ENCODE peak calls at places on chromosomes 2 and 18, in seven cellular contexts. D, P, L, Q, A, W and I are unnamed samples.

GRCh38 chr2:117411983-117412382 is 402.5 kb upstream of the DDX18 start:
- DNase-seq in D (no peak), P (no peak), L (no peak), Q (peak; percentile 10), A (no peak), W (no peak), I (no peak)

GRCh38 chr2:30348825-30349224 is 98.2 kb upstream of the LCLAT1 start:
- DNase-seq in D (no peak), P (no peak), L (no peak), Q (no peak), A (no peak), W (no peak), I (no peak)

GRCh38 chr2:185771396-185771795 is 32.8 kb downstream of the FSIP2 start:
- DNase-seq in D (no peak), P (no peak), L (no peak), Q (no peak), A (no peak), W (no peak), I (no peak)

GRCh38 chr2:209472871-209473270 is 49.0 kb downstream of the MAP2 start:
- DNase-seq in D (no peak), P (no peak), L (no peak), Q (no peak), A (no peak), W (peak; percentile 7), I (no peak)

GRCh38 chr2:7133521-7133920 is 216.3 kb downstream of the RNF144A start:
- DNase-seq in D (no peak), P (no peak), L (no peak), Q (no peak), A (no peak), W (peak; percentile 11), I (no peak)

GRCh38 chr2:118062048-118062447 is 26.2 kb upstream of the INSIG2 start:
- DNase-seq in D (no peak), P (no peak), L (no peak), Q (no peak), A (no peak), W (peak; percentile 21), I (no peak)

GRCh38 chr2:220165401-220165800 is 538.0 kb downstream of the SLC4A3 start:
- DNase-seq in D (no peak), P (no peak), L (no peak), Q (peak; percentile 92), A (no peak), W (no peak), I (no peak)

GRCh38 chr2:137862651-137863050 is 101.6 kb upstream of the HNMT start:
- DNase-seq in D (no peak), P (no peak), L (no peak), Q (no peak), A (no peak), W (no peak), I (no peak)

GRCh38 chr2:188506843-188507242 is 215.2 kb downstream of the GULP1 start:
- DNase-seq in D (no peak), P (no peak), L (no peak), Q (no peak), A (no peak), W (no peak), I (no peak)

GRCh38 chr2:85257359-85258193 is 70.2 kb downstream of the TGOLN2 start:
- DNase-seq in D (no peak), P (no peak), L (no peak), Q (no peak), A (no peak), W (no peak), I (no peak)

GRCh38 chr2:240917684-240918257 is 11.6 kb downstream of the CROCC2 start:
- DNase-seq in D (no peak), P (no peak), L (no peak), Q (no peak), A (peak; percentile 57), W (no peak), I (no peak)

GRCh38 chr2:178271629-178272333 is 77.5 kb downstream of the OSBPL6 start:
- DNase-seq in D (no peak), P (no peak), L (no peak), Q (no peak), A (peak; percentile 92), W (peak; percentile 66), I (no peak)

GRCh38 chr2:102619414-102620319 is at the start of gene SLC9A2:
- DNase-seq in D (no peak), P (no peak), L (no peak), Q (peak; percentile 77), A (no peak), W (peak; percentile 29), I (no peak)

GRCh38 chr2:46323671-46324207 is 26.5 kb downstream of the EPAS1 start:
- DNase-seq in D (no peak), P (no peak), L (no peak), Q (no peak), A (no peak), W (no peak), I (no peak)

GRCh38 chr18:63177822-63178525 is 141.6 kb downstream of the BCL2 start:
- DNase-seq in D (no peak), P (no peak), L (no peak), Q (peak; percentile 95), A (peak; percentile 89), W (peak; percentile 38), I (no peak)

GRCh38 chr2:1628893-1629292 is 115.4 kb downstream of the PXDN start:
- DNase-seq in D (no peak), P (no peak), L (no peak), Q (no peak), A (peak; percentile 79), W (no peak), I (no peak)

GRCh38 chr2:228986961-228987360 is 284.1 kb downstream of the PID1 start:
- DNase-seq in D (no peak), P (no peak), L (no peak), Q (no peak), A (no peak), W (no peak), I (no peak)

GRCh38 chr2:190436552-190436951 is 28.4 kb downstream of the MFSD6 start:
- DNase-seq in D (no peak), P (no peak), L (no peak), Q (no peak), A (no peak), W (no peak), I (no peak)

GRCh38 chr2:223416826-223417610 is 185.1 kb downstream of the SCG2 start:
- DNase-seq in D (no peak), P (no peak), L (no peak), Q (no peak), A (no peak), W (peak; percentile 30), I (no peak)

GRCh38 chr2:189819297-189819704 is 35.1 kb downstream of the PMS1 start:
- DNase-seq in D (no peak), P (no peak), L (no peak), Q (no peak), A (no peak), W (peak; percentile 22), I (no peak)

GRCh38 chr2:85269959-85270358 is 57.8 kb downstream of the TGOLN2 start:
- DNase-seq in D (no peak), P (no peak), L (no peak), Q (no peak), A (no peak), W (peak; percentile 25), I (no peak)

GRCh38 chr18:45760443-45761036 is 36.6 kb downstream of the SLC14A1 start:
- DNase-seq in D (no peak), P (no peak), L (no peak), Q (peak; percentile 78), A (no peak), W (no peak), I (no peak)

GRCh38 chr2:31228717-31229116 is 5.2 kb upstream of the EHD3 start:
- DNase-seq in D (no peak), P (no peak), L (no peak), Q (no peak), A (no peak), W (no peak), I (no peak)

GRCh38 chr2:70664525-70664924 is 103.5 kb downstream of the ADD2 start:
- DNase-seq in D (no peak), P (no peak), L (peak; percentile 16), Q (no peak), A (peak; percentile 40), W (no peak), I (no peak)

GRCh38 chr18:46433121-46433826 is 223.7 kb downstream of the LOXHD1 start:
- DNase-seq in D (no peak), P (no peak), L (no peak), Q (no peak), A (no peak), W (no peak), I (no peak)

GRCh38 chr2:131156452-131157149 is 51.5 kb downstream of the PLEKHB2 start:
- DNase-seq in D (no peak), P (no peak), L (no peak), Q (no peak), A (no peak), W (peak; percentile 29), I (no peak)